ENCODE peak calls at places on chromosomes 2 and 18, in eight cellular contexts. D is H4, H is non-pigmented ciliary epithelial cell, G is GM12865, S is A549, T is colonic mucosa, A is GM12891, I is RPMI7951. V is an unnamed sample.

GRCh38 chr2:222300725-222301295 is 2.0 kb upstream of the PAX3 start:
- DNase-seq in D (no peak), H (no peak), G (no peak), S (no peak), T (no peak), A (no peak), I (no peak), V (no peak)

GRCh38 chr2:62464608-62465007 is 41.4 kb downstream of the TMEM17 start:
- DNase-seq in D (no peak), H (no peak), G (no peak), S (no peak), T (no peak), A (no peak), I (no peak), V (no peak)

GRCh38 chr18:48922801-48923730 is 27.7 kb downstream of the SMAD7 start:
- DNase-seq in D (peak), H (no peak), G (peak), S (no peak), T (peak), A (no peak), I (peak), V (peak)

GRCh38 chr2:39664478-39664877 is 1.2 kb upstream of the TMEM178A start:
- DNase-seq in D (no peak), H (no peak), G (no peak), S (no peak), T (no peak), A (no peak), I (no peak), V (peak)

GRCh38 chr2:127429291-127429690 is 11.1 kb downstream of the PROC start:
- DNase-seq in D (no peak), H (no peak), G (no peak), S (no peak), T (no peak), A (no peak), I (no peak), V (no peak)

GRCh38 chr2:120204022-120204405 is 19.2 kb downstream of the TMEM185B start:
- DNase-seq in D (peak), H (no peak), G (no peak), S (no peak), T (no peak), A (no peak), I (no peak), V (no peak)

GRCh38 chr18:70072678-70073077 is 125.0 kb upstream of the CD226 start:
- DNase-seq in D (peak), H (no peak), G (peak), S (peak), T (no peak), A (no peak), I (peak), V (no peak)

GRCh38 chr2:156054983-156055382 is 277.5 kb downstream of the NR4A2 start:
- DNase-seq in D (no peak), H (no peak), G (no peak), S (no peak), T (no peak), A (no peak), I (no peak), V (no peak)

GRCh38 chr2:9892236-9892635 is 49.0 kb downstream of the TAF1B start:
- DNase-seq in D (no peak), H (no peak), G (no peak), S (no peak), T (no peak), A (no peak), I (no peak), V (no peak)

GRCh38 chr2:200797242-200797770 is 14.4 kb upstream of the BZW1 start:
- DNase-seq in D (no peak), H (no peak), G (no peak), S (no peak), T (no peak), A (no peak), I (no peak), V (peak)

GRCh38 chr2:149360106-149360505 is 29.7 kb downstream of the LYPD6 start:
- DNase-seq in D (peak), H (no peak), G (no peak), S (no peak), T (no peak), A (no peak), I (peak), V (no peak)

GRCh38 chr18:44079602-44080001 is 601.1 kb upstream of the SETBP1 start:
- DNase-seq in D (peak), H (peak), G (no peak), S (no peak), T (no peak), A (no peak), I (peak), V (no peak)

GRCh38 chr2:234451852-234452625 is 44.8 kb downstream of the ARL4C start:
- DNase-seq in D (peak), H (peak), G (no peak), S (peak), T (no peak), A (no peak), I (peak), V (no peak)

GRCh38 chr2:116810645-116811044 is 1003.8 kb upstream of the DDX18 start:
- DNase-seq in D (no peak), H (no peak), G (no peak), S (no peak), T (no peak), A (no peak), I (no peak), V (no peak)

GRCh38 chr2:88452151-88452851 is at the start of gene FOXI3:
- DNase-seq in D (no peak), H (no peak), G (no peak), S (no peak), T (no peak), A (peak), I (no peak), V (no peak)

GRCh38 chr2:70785137-70785911 is 5.1 kb downstream of the FIGLA start:
- DNase-seq in D (peak), H (no peak), G (peak), S (peak), T (no peak), A (no peak), I (peak), V (peak)

GRCh38 chr2:43934567-43934966 is 61.2 kb downstream of the LRPPRC start:
- DNase-seq in D (no peak), H (peak), G (no peak), S (no peak), T (no peak), A (no peak), I (no peak), V (no peak)

GRCh38 chr18:45974088-45974536 is 7.0 kb upstream of the EPG5 start:
- DNase-seq in D (peak), H (no peak), G (peak), S (peak), T (peak), A (peak), I (peak), V (peak)

GRCh38 chr2:141021611-141022010 is 1109.2 kb downstream of the LRP1B start:
- DNase-seq in D (no peak), H (no peak), G (no peak), S (no peak), T (no peak), A (no peak), I (no peak), V (no peak)

GRCh38 chr2:22497789-22498188 is 887.2 kb upstream of the KLHL29 start:
- DNase-seq in D (no peak), H (no peak), G (peak), S (peak), T (no peak), A (no peak), I (no peak), V (peak)

GRCh38 chr18:9100796-9101195 is 1.7 kb upstream of the NDUFV2 start:
- DNase-seq in D (no peak), H (no peak), G (no peak), S (no peak), T (no peak), A (no peak), I (no peak), V (no peak)

GRCh38 chr2:15638720-15639119 is 47.1 kb downstream of the DDX1 start:
- DNase-seq in D (no peak), H (no peak), G (no peak), S (no peak), T (no peak), A (no peak), I (peak), V (no peak)

GRCh38 chr2:150672311-150672710 is 184.8 kb upstream of the RND3 start:
- DNase-seq in D (no peak), H (no peak), G (no peak), S (no peak), T (no peak), A (no peak), I (no peak), V (no peak)

GRCh38 chr2:16226381-16226780 is 286.0 kb downstream of the MYCN start:
- DNase-seq in D (no peak), H (no peak), G (no peak), S (no peak), T (no peak), A (no peak), I (no peak), V (no peak)

GRCh38 chr2:101121174-101121573 is 30.0 kb downstream of the TBC1D8 start:
- DNase-seq in D (no peak), H (no peak), G (no peak), S (peak), T (peak), A (no peak), I (no peak), V (no peak)

V was measured in MV-4-11.